ENCODE peak calls at places on chromosomes 3 and 15, in eight cellular contexts. G is cardiac muscle cell, W is NB4, E is GM12865, D is stomach, Y is GM13977, A is K562, L is MM.1S. I is an unnamed sample.

GRCh38 chr3:195704433-195704999 is 16.3 kb upstream of the MUC20 start:
- DNase-seq in G (no peak), W (no peak), E (no peak), D (no peak), Y (no peak), A (peak; percentile 17), L (peak; percentile 6), I (no peak)

GRCh38 chr3:150235799-150236198 is 172.3 kb upstream of the TSC22D2 start:
- DNase-seq in G (peak; percentile 42), W (no peak), E (no peak), D (no peak), Y (no peak), A (no peak), L (no peak), I (no peak)

GRCh38 chr15:75136118-75136517 is 65.6 kb upstream of the C15orf39 start:
- DNase-seq in G (no peak), W (no peak), E (no peak), D (no peak), Y (no peak), A (no peak), L (no peak), I (no peak)

GRCh38 chr3:172239218-172239738 is 199.9 kb downstream of the FNDC3B start:
- DNase-seq in G (no peak), W (no peak), E (no peak), D (no peak), Y (no peak), A (no peak), L (no peak), I (no peak)

GRCh38 chr3:44240061-44240460 is 1.6 kb upstream of the TOPAZ1 start:
- DNase-seq in G (no peak), W (no peak), E (no peak), D (no peak), Y (no peak), A (no peak), L (no peak), I (no peak)

GRCh38 chr3:124248471-124249028 is 256.6 kb upstream of the ROPN1 start:
- DNase-seq in G (no peak), W (no peak), E (no peak), D (peak; percentile 42), Y (no peak), A (peak; percentile 11), L (no peak), I (no peak)

GRCh38 chr15:22930782-22931484 is 49.2 kb downstream of the CYFIP1 start:
- DNase-seq in G (no peak), W (no peak), E (no peak), D (peak; percentile 82), Y (no peak), A (no peak), L (no peak), I (no peak)

GRCh38 chr15:96553451-96553850 is 223.0 kb downstream of the NR2F2 start:
- DNase-seq in G (no peak), W (no peak), E (no peak), D (no peak), Y (no peak), A (no peak), L (no peak), I (no peak)

GRCh38 chr3:183253364-183253960 is 409 bp downstream of the B3GNT5 start:
- DNase-seq in G (peak; percentile 35), W (peak; percentile 67), E (no peak), D (peak; percentile 79), Y (peak; percentile 47), A (peak; percentile 37), L (no peak), I (peak; percentile 57)

GRCh38 chr3:101873619-101874018 is 24.3 kb downstream of the NFKBIZ start:
- DNase-seq in G (no peak), W (no peak), E (no peak), D (no peak), Y (no peak), A (no peak), L (no peak), I (no peak)

GRCh38 chr3:126952261-126952982 is 30.5 kb upstream of the PLXNA1 start:
- DNase-seq in G (no peak), W (no peak), E (no peak), D (no peak), Y (no peak), A (no peak), L (no peak), I (no peak)

GRCh38 chr3:85303156-85303555 is 344.4 kb downstream of the CADM2 start:
- DNase-seq in G (no peak), W (no peak), E (no peak), D (no peak), Y (no peak), A (no peak), L (no peak), I (no peak)

DNA sequence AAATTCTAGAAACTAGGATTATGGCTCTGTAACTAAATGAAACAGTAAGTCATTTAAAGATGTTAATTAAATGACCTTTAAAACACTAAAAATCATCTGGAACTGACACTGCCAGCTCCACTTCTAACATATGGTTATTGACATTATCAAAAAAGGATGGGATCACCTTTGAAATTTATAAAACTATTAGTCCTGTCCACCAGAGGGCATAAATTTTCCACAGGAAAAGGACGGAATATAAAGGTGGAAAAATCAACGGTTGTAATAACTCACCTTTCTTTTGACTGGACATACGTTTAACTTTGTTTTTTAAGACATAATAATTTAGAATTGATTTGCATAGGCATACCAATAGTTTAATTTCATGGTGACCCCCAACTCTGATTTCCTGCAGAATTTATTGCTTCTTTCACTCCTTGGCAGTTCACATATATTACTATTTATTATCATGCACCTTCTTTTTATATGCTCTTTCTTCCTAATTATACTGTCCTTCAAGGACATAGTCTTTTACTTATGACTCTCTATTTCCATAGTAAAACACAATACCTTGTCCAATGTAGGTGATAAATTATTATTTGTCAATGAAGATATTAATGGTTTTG is 345.7 kb downstream of the CADM2 start:
- DNase-seq in G (peak; percentile 7), W (no peak), E (no peak), D (no peak), Y (no peak), A (peak; percentile 2), L (no peak), I (no peak)
- TF ChIP-seq CTCF in G (no peak), W (no peak), E (no peak), D (no peak), Y (no peak), A (peak; percentile 27), L (no peak), I (no peak)

GRCh38 chr3:146747928-146748327 is 142.8 kb upstream of the PLSCR5 start:
- DNase-seq in G (peak; percentile 13), W (no peak), E (no peak), D (no peak), Y (no peak), A (no peak), L (no peak), I (no peak)
- TF ChIP-seq CTCF in G (peak; percentile 26), W (no peak), E (no peak), D (no peak), Y (no peak), A (no peak), L (no peak), I (no peak)

GRCh38 chr3:84547207-84547606 is 411.6 kb upstream of the CADM2 start:
- DNase-seq in G (no peak), W (no peak), E (no peak), D (no peak), Y (no peak), A (no peak), L (no peak), I (no peak)

DNA sequence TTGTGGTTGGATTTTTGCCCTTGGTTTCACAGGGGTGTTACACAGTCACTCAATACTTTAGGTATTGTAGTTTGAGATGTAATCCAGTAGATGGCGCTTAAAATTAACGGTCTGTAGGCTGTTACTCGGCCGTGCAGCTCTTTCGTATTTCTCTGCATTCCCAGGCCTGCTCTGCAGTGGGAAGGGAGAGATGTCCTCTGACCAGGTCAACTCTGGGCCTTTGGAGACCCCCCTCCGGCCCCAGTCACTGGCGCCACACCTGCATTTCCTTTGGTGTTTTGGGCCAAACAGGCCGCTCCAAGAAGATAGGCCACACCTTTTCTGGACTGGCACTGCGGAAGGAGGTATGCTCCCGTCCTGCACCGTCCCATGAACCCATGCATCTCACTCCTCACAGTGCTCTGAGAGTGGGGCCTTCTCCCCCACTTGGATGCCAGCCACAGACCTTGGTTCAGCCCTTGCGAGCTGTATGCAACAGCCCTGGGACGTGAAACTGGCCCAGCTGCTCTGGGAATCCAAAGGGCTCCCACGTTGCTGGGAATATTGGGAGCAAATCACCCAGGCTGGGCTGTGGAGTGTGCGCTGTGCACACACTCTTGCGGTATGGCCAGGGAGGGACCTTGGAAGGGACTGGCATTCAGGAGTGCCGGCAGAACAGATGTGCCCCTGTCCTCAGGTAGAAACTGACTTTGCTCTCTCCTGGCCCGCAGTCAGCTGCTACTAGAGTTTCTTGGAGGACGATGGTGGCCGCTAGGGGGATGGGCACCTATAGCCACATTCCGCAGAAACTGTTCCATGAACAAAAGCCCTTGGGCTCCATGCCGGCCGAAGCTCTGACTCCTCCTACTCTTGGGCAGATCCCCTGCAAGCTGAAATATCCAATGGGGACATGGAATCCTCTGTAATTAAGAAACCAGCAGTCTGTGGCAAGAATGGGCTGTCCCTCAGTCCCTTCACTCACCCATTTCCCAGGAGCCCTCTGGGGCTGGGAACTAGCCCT is 410.5 kb upstream of the CADM2 start:
- DNase-seq in G (peak; percentile 67), W (peak; percentile 36), E (peak; percentile 23), D (no peak), Y (peak; percentile 33), A (peak; percentile 2), L (peak; percentile 48), I (peak; percentile 17)
- TF ChIP-seq CTCF in G (no peak), W (peak; percentile 36), E (peak; percentile 32), D (peak; percentile 33), Y (peak; percentile 62), A (peak; percentile 34), L (peak; percentile 64), I (peak; percentile 41)

GRCh38 chr3:82012775-82013174 is 251.3 kb upstream of the GBE1 start:
- DNase-seq in G (no peak), W (peak; percentile 0), E (no peak), D (no peak), Y (no peak), A (no peak), L (no peak), I (no peak)
- TF ChIP-seq CTCF in G (no peak), W (no peak), E (no peak), D (no peak), Y (no peak), A (no peak), L (peak; percentile 31), I (no peak)